ENCODE peak calls at places on chromosomes 11 and 22, in five cellular contexts. N, J, F, R and E are unnamed samples. For H3K9me3 and H3K36me3, the result is how much of the 10 kb centered on the place peaks cover.

GRCh38 chr11:4922304-4922703 is 1.8 kb downstream of the OR51G1 start:
- DNase-seq in N (no peak), J (no peak), F (no peak), R (no peak), E (no peak)

GRCh38 chr11:66450610-66451009 is 12.0 kb upstream of the MRPL11 start:
- DNase-seq in N (no peak), J (no peak), F (no peak), R (no peak), E (no peak)

GRCh38 chr22:44192098-44192810 is 11.5 kb downstream of the PARVG start:
- DNase-seq in N (no peak), J (no peak), F (no peak), R (no peak), E (peak)

GRCh38 chr22:21984793-21985192 is 2.2 kb upstream of the TOP3B start:
- DNase-seq in N (no peak), J (no peak), F (peak), R (no peak), E (no peak)

GRCh38 chr11:127281534-127281933 is 281.0 kb upstream of the KIRREL3 start:
- DNase-seq in N (no peak), J (no peak), F (no peak), R (no peak), E (no peak)

GRCh38 chr11:62242021-62242420 is at the start of gene SCGB1D2:
- DNase-seq in N (peak), J (no peak), F (no peak), R (no peak), E (peak)

GRCh38 chr11:57322881-57323467 is 1.8 kb downstream of the TNKS1BP1 start:
- DNase-seq in N (no peak), J (peak), F (no peak), R (no peak), E (no peak)

GRCh38 chr22:42752912-42753311 is 32.2 kb upstream of the A4GALT start:
- DNase-seq in N (peak), J (no peak), F (no peak), R (no peak), E (no peak)

GRCh38 chr22:19271273-19271855 is 20.2 kb downstream of the CLTCL1 start:
- DNase-seq in N (no peak), J (no peak), F (no peak), R (no peak), E (no peak)

GRCh38 chr22:37379085-37379484 is 48.2 kb downstream of the ELFN2 start:
- DNase-seq in N (no peak), J (no peak), F (peak), R (no peak), E (no peak)

GRCh38 chr11:65366340-65366773 is 11.8 kb downstream of the TIGD3 start:
- DNase-seq in N (peak), J (peak), F (peak), R (no peak), E (peak)

GRCh38 chr11:21105196-21105917 is 436.0 kb downstream of the NELL1 start:
- DNase-seq in N (no peak), J (no peak), F (no peak), R (no peak), E (no peak)

GRCh38 chr11:78192911-78193341 is 4.2 kb downstream of the USP35 start:
- DNase-seq in N (no peak), J (no peak), F (no peak), R (peak), E (no peak)

GRCh38 chr11:111819161-111820058 is 52.0 kb downstream of the ALG9 start:
- DNase-seq in N (peak), J (peak), F (no peak), R (peak), E (no peak)

GRCh38 chr11:45145421-45146071 is 893 bp upstream of the PRDM11 start:
- DNase-seq in N (peak), J (peak), F (peak), R (no peak), E (no peak)

GRCh38 chr11:8948901-8949300 is 6.1 kb upstream of the ASCL3 start:
- DNase-seq in N (no peak), J (no peak), F (no peak), R (no peak), E (no peak)

GRCh38 chr11:84890706-84891105 is 736.4 kb downstream of the DLG2 start:
- DNase-seq in N (no peak), J (peak), F (peak), R (no peak), E (no peak)

DNA sequence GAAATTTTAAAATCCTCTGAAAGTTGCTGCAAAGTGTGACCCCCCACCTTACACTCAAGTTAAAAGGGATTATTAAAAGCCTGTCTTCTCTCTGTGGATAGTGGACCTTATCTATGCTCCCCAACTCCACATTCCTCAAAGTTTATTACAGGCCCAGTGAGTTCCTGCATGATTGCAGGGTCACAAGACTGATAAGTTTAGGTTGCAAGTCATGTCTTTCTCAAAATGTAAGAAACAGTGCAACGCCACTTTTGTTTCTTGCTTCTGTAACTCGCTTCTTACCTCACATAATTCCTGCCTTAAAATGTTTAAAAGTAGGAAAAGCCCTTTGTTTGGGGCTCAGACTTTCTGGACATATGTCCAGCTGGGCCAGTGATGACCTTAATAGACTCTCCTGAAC is 38.4 kb upstream of the GLYAT start:
- DNase-seq in N (no peak), J (no peak), F (no peak), R (no peak), E (no peak)
- H3K9me3 ChIP-seq in N (under half), J (under half), F (under half), R (under half), E (under half)

GRCh38 chr11:1563149-1563638 is 8.9 kb downstream of the DUSP8 start:
- DNase-seq in N (no peak), J (no peak), F (no peak), R (no peak), E (no peak)
- H3K36me3 ChIP-seq in N (under half), J (under half), F (under half), R (half or more), E (under half)

GRCh38 chr11:2655320-2655719 is 44.5 kb downstream of the KCNQ1OT1 start:
- DNase-seq in N (no peak), J (no peak), F (no peak), R (no peak), E (no peak)
- H3K9me3 ChIP-seq in N (half or more), J (under half), F (under half), R (under half), E (under half)

GRCh38 chr22:40401532-40401931 is 31.1 kb downstream of the SGSM3 start:
- DNase-seq in N (no peak), J (no peak), F (no peak), R (no peak), E (no peak)
- H3K36me3 ChIP-seq in N (under half), J (under half), F (under half), R (half or more), E (under half)

GRCh38 chr22:48677168-48677520 is 1150.5 kb downstream of the BRD1 start:
- DNase-seq in N (no peak), J (no peak), F (no peak), R (no peak), E (no peak)

GRCh38 chr22:48673806-48674500 is 1153.7 kb downstream of the BRD1 start:
- DNase-seq in N (no peak), J (no peak), F (no peak), R (no peak), E (no peak)

GRCh38 chr22:48676266-48677167 is 1151.2 kb downstream of the BRD1 start:
- DNase-seq in N (no peak), J (no peak), F (no peak), R (no peak), E (no peak)

GRCh38 chr22:48675828-48676145 is 1151.9 kb downstream of the BRD1 start:
- DNase-seq in N (no peak), J (no peak), F (no peak), R (no peak), E (no peak)

DNA sequence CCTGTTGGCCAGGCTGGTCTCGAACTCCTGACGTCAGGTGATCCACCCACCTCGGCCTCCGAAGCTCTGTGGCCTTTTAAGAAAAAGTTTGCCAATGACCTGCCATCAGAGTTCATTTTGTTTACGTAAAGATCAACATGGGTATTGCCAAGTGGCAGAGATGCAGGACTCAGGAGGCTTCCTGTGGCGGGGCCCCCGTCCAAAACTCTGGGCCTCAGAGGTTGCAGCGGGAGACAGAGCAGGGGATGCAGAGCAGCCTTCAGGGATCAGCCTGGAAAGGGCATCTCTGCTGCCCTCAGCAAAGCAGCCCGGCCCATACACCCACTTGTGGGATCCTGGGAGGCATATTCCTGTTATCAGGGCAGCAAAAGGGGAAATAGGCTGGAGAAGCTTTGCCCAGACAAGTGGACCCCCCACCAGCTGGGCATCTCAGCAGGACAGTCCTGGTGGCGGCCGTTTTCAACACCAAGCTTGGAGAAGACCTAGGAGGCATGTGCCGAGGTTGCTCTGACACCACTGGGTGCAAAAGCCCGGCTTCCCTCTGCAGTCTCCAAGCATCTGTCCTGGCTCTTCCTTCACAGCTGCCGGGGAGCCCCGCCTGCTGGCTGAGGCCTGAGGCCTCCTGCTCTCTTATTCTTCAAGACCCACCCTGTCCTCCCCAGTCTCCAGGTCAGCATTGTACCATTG is 1152.4 kb downstream of the BRD1 start:
- DNase-seq in N (no peak), J (no peak), F (no peak), R (no peak), E (no peak)
- H3K9me3 ChIP-seq in N (under half), J (under half), F (under half), R (under half), E (under half)

GRCh38 chr11:68897441-68897840 is 6.2 kb downstream of the MRPL21 start:
- DNase-seq in N (no peak), J (no peak), F (no peak), R (no peak), E (no peak)
- H3K36me3 ChIP-seq in N (half or more), J (under half), F (under half), R (half or more), E (half or more)

GRCh38 chr11:58861533-58861932 is 17.0 kb upstream of the GLYATL2 start:
- DNase-seq in N (no peak), J (no peak), F (no peak), R (no peak), E (no peak)
- H3K9me3 ChIP-seq in N (under half), J (under half), F (under half), R (under half), E (under half)

GRCh38 chr11:10923886-10924285 is 66.0 kb upstream of the ZBED5 start:
- DNase-seq in N (no peak), J (no peak), F (no peak), R (no peak), E (no peak)
- H3K36me3 ChIP-seq in N (under half), J (under half), F (under half), R (under half), E (under half)